ENCODE peak calls at places on chromosome 20, in four cellular contexts. S, J, V and W are unnamed samples.

GRCh38 chr20:21134883-21135493 is 9.1 kb downstream of the KIZ start:
- DNase-seq in S (no peak), J (no peak), V (no peak), W (no peak)

GRCh38 chr20:5863040-5863811 is 87.1 kb downstream of the TRMT6 start:
- DNase-seq in S (peak), J (peak), V (no peak), W (no peak)

GRCh38 chr20:47181056-47181862 is 175.2 kb downstream of the ZMYND8 start:
- DNase-seq in S (peak), J (peak), V (peak), W (no peak)

GRCh38 chr20:35497780-35498189 is 31.7 kb downstream of the C20orf173 start:
- DNase-seq in S (no peak), J (peak), V (no peak), W (peak)

GRCh38 chr20:48995599-48995998 is 50.5 kb upstream of the CSE1L start:
- DNase-seq in S (no peak), J (no peak), V (no peak), W (no peak)

GRCh38 chr20:8176276-8176675 is 44.2 kb downstream of the PLCB1 start:
- DNase-seq in S (no peak), J (no peak), V (no peak), W (no peak)

GRCh38 chr20:34249291-34249690 is 8.1 kb downstream of the ASIP start:
- DNase-seq in S (no peak), J (peak), V (no peak), W (no peak)

GRCh38 chr20:54468082-54468481 is 7.3 kb upstream of the DOK5 start:
- DNase-seq in S (no peak), J (peak), V (no peak), W (no peak)

GRCh38 chr20:22160254-22160653 is 424.1 kb downstream of the FOXA2 start:
- DNase-seq in S (no peak), J (no peak), V (no peak), W (no peak)

GRCh38 chr20:62886709-62887058 is 25.1 kb upstream of the TCFL5 start:
- DNase-seq in S (no peak), J (no peak), V (no peak), W (no peak)

GRCh38 chr20:51810155-51811039 is 8.1 kb upstream of the SALL4 start:
- DNase-seq in S (no peak), J (no peak), V (no peak), W (no peak)